ENCODE peak calls at places on chromosomes 2 and 18, in four cellular contexts. P is naive thymus-derived CD4-positive, alpha-beta T cell; A is spleen; N is GM23248. R is an unnamed sample.

GRCh38 chr2:212364106-212364505 is 174.5 kb downstream of the ERBB4 start:
- DNase-seq in P (no peak), A (no peak), N (peak; percentile 59), R (no peak)

GRCh38 chr2:143132360-143132759 is 3.1 kb downstream of the ARHGAP15 start:
- DNase-seq in P (no peak), A (no peak), N (no peak), R (no peak)

GRCh38 chr2:60116167-60116870 is 437.1 kb downstream of the BCL11A start:
- DNase-seq in N (peak; percentile 3), P (no peak), A (no peak), R (no peak)

GRCh38 chr2:226088366-226088674 is 688.8 kb downstream of the NYAP2 start:
- DNase-seq in N (no peak), P (no peak), A (peak; percentile 66), R (no peak)

GRCh38 chr2:147030966-147031760 is 813.7 kb upstream of the ACVR2A start:
- DNase-seq in P (no peak), N (peak; percentile 53), A (no peak), R (no peak)

GRCh38 chr18:61901334-61901986 is 8.7 kb upstream of the RNF152 start:
- DNase-seq in P (no peak), A (no peak), N (peak; percentile 70), R (no peak)

GRCh38 chr2:199440118-199440517 is 17.6 kb downstream of the SATB2 start:
- DNase-seq in N (no peak), A (no peak), P (no peak), R (no peak)

GRCh38 chr18:31555971-31556747 is 35.5 kb upstream of the TTR start:
- DNase-seq in N (peak; percentile 67), P (no peak), A (no peak), R (peak; percentile 31)

GRCh38 chr18:22417496-22418188 is at the start of gene CTAGE1:
- DNase-seq in N (peak; percentile 21), P (no peak), A (no peak), R (no peak)

GRCh38 chr2:239148495-239149200 is 252.2 kb downstream of the HDAC4 start:
- DNase-seq in P (no peak), A (peak; percentile 37), N (no peak), R (no peak)

GRCh38 chr18:8702668-8703067 is 2.7 kb upstream of the MTCL1 start:
- DNase-seq in N (no peak), A (no peak), P (no peak), R (no peak)

GRCh38 chr2:62705859-62706720 is 577 bp downstream of the EHBP1 start:
- DNase-seq in P (no peak), N (peak; percentile 78), A (no peak), R (no peak)

GRCh38 chr2:206971805-206972204 is 32.5 kb downstream of the CPO start:
- DNase-seq in N (peak; percentile 87), A (no peak), P (no peak), R (no peak)

GRCh38 chr2:23312996-23313606 is 71.9 kb upstream of the KLHL29 start:
- DNase-seq in N (no peak), P (no peak), A (no peak), R (no peak)

GRCh38 chr2:25558262-25558661 is 115.1 kb downstream of the DTNB start:
- DNase-seq in A (no peak), P (no peak), N (peak; percentile 93), R (peak; percentile 9)

GRCh38 chr18:44742741-44743311 is 62.1 kb downstream of the SETBP1 start:
- DNase-seq in N (peak; percentile 67), P (no peak), A (no peak), R (no peak)

GRCh38 chr2:111121028-111121872 is 536 bp downstream of the BCL2L11 start:
- DNase-seq in N (peak; percentile 65), P (peak; percentile 36), A (peak; percentile 92), R (peak; percentile 15)

GRCh38 chr2:98881153-98881650 is 54.8 kb downstream of the CRACDL start:
- DNase-seq in A (no peak), P (no peak), N (no peak), R (no peak)

GRCh38 chr2:6866982-6867381 is 1.3 kb upstream of the CMPK2 start:
- DNase-seq in N (no peak), A (no peak), P (no peak), R (no peak)

GRCh38 chr2:6864938-6865345 is 765 bp downstream of the CMPK2 start:
- DNase-seq in A (peak; percentile 91), P (no peak), N (no peak), R (peak; percentile 3)

GRCh38 chr2:6866239-6866745 is 585 bp upstream of the CMPK2 start:
- DNase-seq in P (no peak), N (peak; percentile 24), A (peak; percentile 77), R (peak; percentile 41)

GRCh38 chr2:6864251-6864758 is 1.4 kb downstream of the CMPK2 start:
- DNase-seq in A (no peak), P (no peak), N (no peak), R (no peak)

GRCh38 chr2:6865346-6866238 is at the start of gene CMPK2:
- DNase-seq in P (peak; percentile 63), A (peak; percentile 95), N (peak; percentile 68), R (peak; percentile 85)
- H3K27ac ChIP-seq in P (peak within 1 kb of the TSS; percentile 68), A (peak within 1 kb of the TSS; percentile 61), N (no peak within 1 kb of the TSS), R (peak within 1 kb of the TSS; percentile 69)

GRCh38 chr18:12342661-12343060 is 34.4 kb downstream of the AFG3L2 start:
- DNase-seq in P (no peak), A (no peak), N (no peak), R (no peak)
- H3K36me3 ChIP-seq in P (peaks cover 3% of the 10 kb centered on the region), A (peaks cover 67% of the 10 kb centered on the region), N (peaks cover 23% of the 10 kb centered on the region), R (peaks cover 20% of the 10 kb centered on the region)

DNA sequence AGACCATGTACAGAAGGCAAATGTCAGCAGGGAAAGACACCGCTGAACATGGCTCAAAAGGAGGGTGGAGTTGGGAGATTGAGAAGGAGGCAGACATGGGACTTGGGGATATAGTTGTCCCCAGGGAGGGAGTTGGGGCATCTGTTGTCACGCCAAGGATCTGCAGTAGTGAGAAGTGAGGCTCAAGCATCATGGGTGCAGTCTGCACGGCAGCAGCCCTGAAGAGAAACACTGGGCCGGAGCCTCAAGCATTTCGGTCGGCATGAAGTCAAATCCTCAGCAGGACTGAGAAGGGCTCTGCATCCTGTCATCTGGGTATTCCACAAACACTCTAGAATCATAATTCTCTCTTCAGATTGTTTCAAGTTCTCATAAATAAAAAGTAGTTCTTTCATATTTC is 132.7 kb upstream of the DAPL1 start:
- DNase-seq in P (no peak), A (no peak), N (no peak), R (no peak)
- H3K27me3 ChIP-seq in P (no peaks in the 10 kb centered on the region), A (no peaks in the 10 kb centered on the region), N (no peaks in the 10 kb centered on the region), R (no peaks in the 10 kb centered on the region)

DNA sequence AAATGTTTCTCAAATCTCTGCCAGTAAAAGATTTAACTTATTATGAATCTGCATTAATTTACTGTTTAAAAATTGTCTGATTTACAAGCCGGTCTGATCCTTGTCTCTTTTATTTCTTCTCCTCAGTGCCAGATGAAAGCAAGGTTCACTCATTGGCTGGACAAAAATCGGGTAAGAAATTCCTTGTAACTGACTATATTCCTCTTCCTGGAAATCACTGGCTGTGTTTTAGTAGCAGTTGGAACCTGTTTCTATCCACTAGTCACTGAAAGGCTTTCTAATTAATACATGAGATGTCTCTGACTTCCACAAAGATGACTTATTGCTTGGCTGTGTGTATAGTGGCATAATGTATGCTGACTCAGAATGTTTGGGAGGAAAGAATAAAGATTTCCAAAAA is 436.6 kb upstream of the NRP2 start:
- DNase-seq in N (peak; percentile 81), P (no peak), A (no peak), R (no peak)
- H3K27ac ChIP-seq in N (peak overlapping the region; percentile 42), P (no peak overlapping the region), A (no peak overlapping the region), R (no peak overlapping the region)

GRCh38 chr2:201759567-201759966 is 21.2 kb downstream of the ALS2 start:
- DNase-seq in P (no peak), N (no peak), A (no peak), R (no peak)
- H3K36me3 ChIP-seq in P (no peaks in the 10 kb centered on the region), N (peaks cover 32% of the 10 kb centered on the region), A (peaks cover 15% of the 10 kb centered on the region), R (no peaks in the 10 kb centered on the region)

GRCh38 chr2:106735807-106736206 is 150.2 kb downstream of the ST6GAL2 start:
- DNase-seq in A (no peak), N (no peak), P (no peak), R (no peak)
- H3K27me3 ChIP-seq in A (no peaks in the 10 kb centered on the region), N (no peaks in the 10 kb centered on the region), P (no peaks in the 10 kb centered on the region), R (no peaks in the 10 kb centered on the region)

R was measured in CD8-positive, alpha-beta memory T cell.